ENCODE peak calls at places on chromosomes 7 and 10, in four cellular contexts. U, C, G and T are unnamed samples.

GRCh38 chr7:132784406-132784805 is 208.1 kb upstream of the PLXNA4 start:
- DNase-seq in U (no peak), C (no peak), G (no peak), T (no peak)

GRCh38 chr7:26567263-26567662 is 275.6 kb downstream of the SNX10 start:
- DNase-seq in G (no peak), C (no peak), U (no peak), T (no peak)

GRCh38 chr7:1925973-1926907 is 256.2 kb downstream of the ELFN1 start:
- DNase-seq in G (no peak), U (no peak), C (no peak), T (no peak)

GRCh38 chr7:69934475-69934903 is 336.2 kb downstream of the AUTS2 start:
- DNase-seq in G (no peak), C (no peak), U (no peak), T (no peak)

GRCh38 chr7:64869912-64870562 is 33.0 kb upstream of the ZNF273 start:
- DNase-seq in C (no peak), G (no peak), U (no peak), T (no peak)

GRCh38 chr10:5343979-5344378 is 20.8 kb upstream of the UCN3 start:
- DNase-seq in U (no peak), G (no peak), C (no peak), T (no peak)

GRCh38 chr7:99531354-99531765 is 20.6 kb downstream of the FAM200A start:
- DNase-seq in C (no peak), G (no peak), U (no peak), T (no peak)

GRCh38 chr10:76248781-76249180 is 817.4 kb downstream of the LRMDA start:
- DNase-seq in U (no peak), C (no peak), G (no peak), T (no peak)

GRCh38 chr10:84837041-84837766 is 508.8 kb downstream of the CCSER2 start:
- DNase-seq in G (no peak), U (no peak), C (no peak), T (no peak)

GRCh38 chr10:42801135-42801534 is 18.5 kb downstream of the BMS1 start:
- DNase-seq in C (no peak), U (no peak), G (no peak), T (no peak)

GRCh38 chr10:75857896-75858295 is 426.5 kb downstream of the LRMDA start:
- DNase-seq in G (no peak), C (no peak), U (no peak), T (no peak)

GRCh38 chr7:43234968-43235367 is 122.5 kb downstream of the HECW1 start:
- DNase-seq in U (no peak), C (no peak), G (no peak), T (no peak)

GRCh38 chr10:1517684-1518083 is 219.6 kb downstream of the ADARB2 start:
- DNase-seq in U (no peak), G (no peak), C (no peak), T (no peak)

GRCh38 chr7:158907390-158907789 is 51.0 kb downstream of the DYNC2I1 start:
- DNase-seq in C (no peak), G (no peak), U (no peak), T (no peak)

GRCh38 chr10:7776777-7777176 is 11.0 kb downstream of the KIN start:
- DNase-seq in G (no peak), U (no peak), C (no peak), T (no peak)

GRCh38 chr7:88437132-88437531 is 130.4 kb upstream of the STEAP4 start:
- DNase-seq in C (no peak), G (no peak), U (no peak), T (no peak)

GRCh38 chr10:89274928-89275327 is 23.4 kb upstream of the LIPA start:
- DNase-seq in G (no peak), U (no peak), C (no peak), T (no peak)

GRCh38 chr10:33111652-33112051 is 153.6 kb upstream of the ITGB1 start:
- DNase-seq in G (no peak), C (no peak), U (no peak), T (no peak)

GRCh38 chr7:117068511-117069155 is 115.3 kb downstream of the ST7 start:
- DNase-seq in G (no peak), C (no peak), U (no peak), T (no peak)

GRCh38 chr7:36281945-36282727 is 107.5 kb upstream of the ANLN start:
- DNase-seq in U (no peak), C (no peak), G (no peak), T (no peak)

GRCh38 chr10:79329529-79329928 is 17.7 kb upstream of the PPIF start:
- DNase-seq in C (no peak), G (no peak), U (no peak), T (no peak)

GRCh38 chr7:134514106-134514505 is 13.3 kb upstream of the AKR1B10 start:
- DNase-seq in C (no peak), G (no peak), U (no peak), T (no peak)

GRCh38 chr7:134510646-134511045 is 16.7 kb upstream of the AKR1B10 start:
- DNase-seq in C (no peak), U (no peak), G (no peak), T (no peak)

GRCh38 chr7:134514663-134515062 is 12.7 kb upstream of the AKR1B10 start:
- DNase-seq in G (peak; percentile 64), U (peak; percentile 57), C (no peak), T (no peak)

GRCh38 chr7:134513169-134513752 is 14.1 kb upstream of the AKR1B10 start:
- DNase-seq in C (no peak), U (no peak), G (peak; percentile 27), T (no peak)

GRCh38 chr7:134512271-134512670 is 15.1 kb upstream of the AKR1B10 start:
- DNase-seq in C (no peak), G (no peak), U (no peak), T (no peak)
- H3K4me3 ChIP-seq in C (no peak overlapping the region), G (no peak overlapping the region), U (no peak overlapping the region), T (no peak overlapping the region)

DNA sequence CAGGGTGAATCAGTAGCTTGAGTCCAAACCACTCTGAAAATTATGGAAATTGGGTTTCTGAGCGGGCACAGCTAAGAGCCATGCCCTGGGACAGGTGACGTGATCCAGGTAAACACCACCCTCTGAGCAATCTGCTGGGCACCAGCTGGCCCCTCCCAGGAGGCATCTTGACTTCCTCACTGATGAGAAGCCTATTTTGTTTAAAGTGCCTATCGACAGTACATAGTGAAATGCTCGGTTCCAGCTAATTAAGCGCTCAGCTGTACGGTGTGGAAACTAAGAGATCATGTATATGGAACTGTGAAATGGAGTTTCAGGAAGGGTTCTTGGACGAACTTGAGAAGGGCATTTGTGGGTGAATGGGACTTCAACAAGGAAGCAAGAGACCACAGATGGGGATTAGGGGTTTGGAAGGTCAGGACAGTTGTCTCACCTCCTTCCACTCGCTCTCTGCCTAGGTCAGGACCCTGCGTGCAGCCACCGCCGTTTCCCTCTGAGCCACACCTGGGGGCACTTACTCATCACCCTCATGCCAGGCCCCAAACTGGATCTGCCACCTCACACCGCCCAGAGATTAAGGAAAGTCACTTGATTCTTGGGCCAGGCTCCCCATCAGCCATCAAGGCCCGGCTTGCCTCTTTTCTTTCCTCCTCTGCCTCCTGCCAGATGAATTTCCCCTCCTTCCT is 3.2 kb downstream of the ITPRIP start:
- DNase-seq in G (no peak), U (no peak), C (no peak), T (no peak)
- H3K4me3 ChIP-seq in G (no peak overlapping the region), U (peak overlapping the region; percentile 87), C (peak overlapping the region; percentile 22), T (peak overlapping the region; percentile 27)

DNA sequence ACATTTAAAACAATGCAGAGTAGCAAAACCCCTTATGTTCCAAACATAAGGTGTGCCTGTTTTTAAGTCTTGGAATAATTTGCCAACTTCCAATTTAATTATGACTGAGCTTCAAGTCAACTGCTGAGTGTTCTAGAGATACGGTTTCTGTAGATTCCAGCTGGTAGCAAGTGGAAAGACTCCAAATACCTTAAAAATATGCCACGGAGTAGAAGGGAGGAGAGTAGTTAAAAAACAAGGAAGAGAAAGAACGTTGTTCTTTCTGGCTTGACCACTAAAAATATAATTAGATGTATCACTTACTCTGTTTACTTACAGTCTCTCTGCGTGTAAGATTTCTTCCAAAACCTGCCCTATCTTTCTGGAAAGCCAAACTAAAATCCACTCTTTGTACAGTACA is 24.5 kb upstream of the ABLIM1 start:
- DNase-seq in G (no peak), C (no peak), U (no peak), T (no peak)
- H3K4me3 ChIP-seq in G (no peak overlapping the region), C (no peak overlapping the region), U (no peak overlapping the region), T (no peak overlapping the region)

GRCh38 chr7:25260862-25261454 is 32.7 kb upstream of the NPVF start:
- DNase-seq in C (no peak), U (peak; percentile 11), G (peak; percentile 51), T (peak; percentile 62)

GRCh38 chr7:25261545-25262135 is 33.4 kb upstream of the NPVF start:
- DNase-seq in U (no peak), G (no peak), C (no peak), T (no peak)

GRCh38 chr7:25256424-25256823 is 28.1 kb upstream of the NPVF start:
- DNase-seq in C (no peak), G (no peak), U (no peak), T (no peak)

GRCh38 chr7:25262586-25262985 is 34.3 kb upstream of the NPVF start:
- DNase-seq in C (no peak), G (no peak), U (no peak), T (peak; percentile 69)

DNA sequence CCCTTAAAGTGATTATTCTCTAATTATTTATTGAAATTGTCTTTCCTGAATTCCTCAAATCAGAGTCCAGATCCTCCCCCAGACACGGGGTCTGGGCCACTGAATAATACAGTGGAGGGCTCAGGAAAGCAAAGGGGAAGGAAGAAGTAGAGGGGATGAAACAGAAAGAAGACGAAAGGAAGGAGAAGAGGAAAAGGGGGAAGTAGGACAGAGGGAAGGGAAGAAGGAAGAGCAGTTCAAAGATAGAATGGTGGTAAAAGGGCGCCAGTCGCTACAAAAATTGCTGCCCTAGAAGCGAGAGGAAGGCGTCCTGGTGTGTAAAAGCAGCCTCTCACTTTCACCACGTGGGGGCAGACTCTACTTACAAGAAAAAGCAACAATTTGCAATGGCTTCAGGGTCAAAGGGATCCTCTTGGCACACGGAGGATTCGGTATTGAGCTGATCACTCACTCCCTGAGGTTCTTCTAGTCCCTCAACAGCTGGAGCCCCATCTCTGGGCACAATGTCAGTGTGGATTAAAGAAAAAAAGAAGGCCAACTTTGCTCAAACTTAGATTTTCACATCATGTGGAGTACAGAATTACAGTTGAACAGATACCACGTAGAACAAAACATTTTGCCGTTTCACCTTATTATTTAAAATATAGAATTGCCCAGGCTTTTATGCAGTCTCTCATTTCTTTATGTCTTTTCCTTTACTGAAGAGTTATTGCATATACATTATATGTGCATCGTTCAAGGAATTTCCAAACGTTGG is 31.4 kb upstream of the NPVF start:
- DNase-seq in U (peak; percentile 53), C (peak; percentile 34), G (peak; percentile 60), T (peak; percentile 37)
- H3K4me3 ChIP-seq in U (no peak overlapping the region), C (no peak overlapping the region), G (no peak overlapping the region), T (no peak overlapping the region)

GRCh38 chr7:151252961-151253691 is 4.6 kb upstream of the SMARCD3 start:
- DNase-seq in G (no peak), U (no peak), C (no peak), T (no peak)
- H3K4me3 ChIP-seq in G (no peak overlapping the region), U (peak overlapping the region; percentile 61), C (no peak overlapping the region), T (no peak overlapping the region)

GRCh38 chr7:92360387-92360786 is 86.9 kb upstream of the GATAD1 start:
- DNase-seq in G (no peak), C (no peak), U (no peak), T (no peak)
- H3K4me3 ChIP-seq in G (no peak overlapping the region), C (no peak overlapping the region), U (no peak overlapping the region), T (no peak overlapping the region)